ENCODE peak calls at places on chromosomes 13 and 19, in six cellular contexts. One of them, this sample, is unnamed.

GRCh38 chr13:107364658-107365057 is 796.7 kb upstream of the ARGLU1 start:
- DNase-seq in lung microvascular endothelial cell: no peak
- DNase-seq in effector CD4-positive, alpha-beta T cell: no peak
- DNase-seq in stimulated activated CD8-positive, alpha-beta memory T cell treated with anti-CD3 and anti-CD28 coated beads, Interleukin-4, amount 100 ng/mL, for 1 hour: no peak
- DNase-seq in stimulated activated CD4-positive, alpha-beta T cell treated with anti-CD3 and anti-CD28 coated beads, Interleukin-2, amount 100 ng/mL, for 48 hours: no peak
- DNase-seq in HuH-7.5: no peak
- DNase-seq in this sample: no peak

GRCh38 chr19:2266183-2266993 is 10.2 kb upstream of the JSRP1 start:
- DNase-seq in stimulated activated CD8-positive, alpha-beta memory T cell treated with anti-CD3 and anti-CD28 coated beads, Interleukin-4, amount 100 ng/mL, for 1 hour: no peak
- DNase-seq in effector CD4-positive, alpha-beta T cell: no peak
- DNase-seq in HuH-7.5: no peak
- DNase-seq in lung microvascular endothelial cell: peak; percentile 65
- DNase-seq in stimulated activated CD4-positive, alpha-beta T cell treated with anti-CD3 and anti-CD28 coated beads, Interleukin-2, amount 100 ng/mL, for 48 hours: no peak
- DNase-seq in this sample: no peak

GRCh38 chr19:33239223-33239975 is 13.7 kb upstream of the SLC7A10 start:
- DNase-seq in stimulated activated CD8-positive, alpha-beta memory T cell treated with anti-CD3 and anti-CD28 coated beads, Interleukin-4, amount 100 ng/mL, for 1 hour: no peak
- DNase-seq in HuH-7.5: no peak
- DNase-seq in effector CD4-positive, alpha-beta T cell: no peak
- DNase-seq in stimulated activated CD4-positive, alpha-beta T cell treated with anti-CD3 and anti-CD28 coated beads, Interleukin-2, amount 100 ng/mL, for 48 hours: no peak
- DNase-seq in lung microvascular endothelial cell: no peak
- DNase-seq in this sample: no peak

GRCh38 chr13:20711301-20712044 is 8.0 kb downstream of the IL17D start:
- DNase-seq in lung microvascular endothelial cell: peak; percentile 35
- DNase-seq in effector CD4-positive, alpha-beta T cell: no peak
- DNase-seq in HuH-7.5: no peak
- DNase-seq in stimulated activated CD4-positive, alpha-beta T cell treated with anti-CD3 and anti-CD28 coated beads, Interleukin-2, amount 100 ng/mL, for 48 hours: no peak
- DNase-seq in stimulated activated CD8-positive, alpha-beta memory T cell treated with anti-CD3 and anti-CD28 coated beads, Interleukin-4, amount 100 ng/mL, for 1 hour: no peak
- DNase-seq in this sample: no peak

GRCh38 chr13:33639158-33639557 is 178.8 kb upstream of the RFC3 start:
- DNase-seq in lung microvascular endothelial cell: no peak
- DNase-seq in HuH-7.5: no peak
- DNase-seq in effector CD4-positive, alpha-beta T cell: no peak
- DNase-seq in stimulated activated CD8-positive, alpha-beta memory T cell treated with anti-CD3 and anti-CD28 coated beads, Interleukin-4, amount 100 ng/mL, for 1 hour: no peak
- DNase-seq in stimulated activated CD4-positive, alpha-beta T cell treated with anti-CD3 and anti-CD28 coated beads, Interleukin-2, amount 100 ng/mL, for 48 hours: no peak
- DNase-seq in this sample: no peak

GRCh38 chr13:105814219-105814901 is 721.1 kb downstream of the EFNB2 start:
- DNase-seq in HuH-7.5: no peak
- DNase-seq in stimulated activated CD4-positive, alpha-beta T cell treated with anti-CD3 and anti-CD28 coated beads, Interleukin-2, amount 100 ng/mL, for 48 hours: no peak
- DNase-seq in effector CD4-positive, alpha-beta T cell: no peak
- DNase-seq in lung microvascular endothelial cell: no peak
- DNase-seq in stimulated activated CD8-positive, alpha-beta memory T cell treated with anti-CD3 and anti-CD28 coated beads, Interleukin-4, amount 100 ng/mL, for 1 hour: no peak
- DNase-seq in this sample: no peak

GRCh38 chr19:51503428-51503827 is 1.8 kb upstream of the SIGLEC12 start:
- DNase-seq in effector CD4-positive, alpha-beta T cell: no peak
- DNase-seq in lung microvascular endothelial cell: no peak
- DNase-seq in HuH-7.5: no peak
- DNase-seq in stimulated activated CD8-positive, alpha-beta memory T cell treated with anti-CD3 and anti-CD28 coated beads, Interleukin-4, amount 100 ng/mL, for 1 hour: no peak
- DNase-seq in stimulated activated CD4-positive, alpha-beta T cell treated with anti-CD3 and anti-CD28 coated beads, Interleukin-2, amount 100 ng/mL, for 48 hours: no peak
- DNase-seq in this sample: no peak

GRCh38 chr13:106536244-106537034 is 977 bp upstream of the EFNB2 start:
- DNase-seq in lung microvascular endothelial cell: peak; percentile 94
- DNase-seq in HuH-7.5: peak; percentile 80
- DNase-seq in effector CD4-positive, alpha-beta T cell: peak; percentile 90
- DNase-seq in stimulated activated CD4-positive, alpha-beta T cell treated with anti-CD3 and anti-CD28 coated beads, Interleukin-2, amount 100 ng/mL, for 48 hours: peak; percentile 90
- DNase-seq in stimulated activated CD8-positive, alpha-beta memory T cell treated with anti-CD3 and anti-CD28 coated beads, Interleukin-4, amount 100 ng/mL, for 1 hour: peak; percentile 82
- DNase-seq in this sample: peak; percentile 83

GRCh38 chr19:5397804-5398692 is 57.2 kb upstream of the ZNRF4 start:
- DNase-seq in lung microvascular endothelial cell: peak; percentile 27
- DNase-seq in stimulated activated CD4-positive, alpha-beta T cell treated with anti-CD3 and anti-CD28 coated beads, Interleukin-2, amount 100 ng/mL, for 48 hours: no peak
- DNase-seq in effector CD4-positive, alpha-beta T cell: no peak
- DNase-seq in HuH-7.5: peak; percentile 35
- DNase-seq in stimulated activated CD8-positive, alpha-beta memory T cell treated with anti-CD3 and anti-CD28 coated beads, Interleukin-4, amount 100 ng/mL, for 1 hour: no peak
- DNase-seq in this sample: peak; percentile 29

GRCh38 chr13:35789335-35790166 is 313.1 kb upstream of the MAB21L1 start:
- DNase-seq in HuH-7.5: no peak
- DNase-seq in stimulated activated CD4-positive, alpha-beta T cell treated with anti-CD3 and anti-CD28 coated beads, Interleukin-2, amount 100 ng/mL, for 48 hours: no peak
- DNase-seq in effector CD4-positive, alpha-beta T cell: no peak
- DNase-seq in lung microvascular endothelial cell: peak; percentile 59
- DNase-seq in stimulated activated CD8-positive, alpha-beta memory T cell treated with anti-CD3 and anti-CD28 coated beads, Interleukin-4, amount 100 ng/mL, for 1 hour: no peak
- DNase-seq in this sample: peak; percentile 34

GRCh38 chr19:41449079-41449864 is 6.3 kb downstream of the ERICH4 start:
- DNase-seq in lung microvascular endothelial cell: peak; percentile 83
- DNase-seq in HuH-7.5: peak; percentile 85
- DNase-seq in stimulated activated CD8-positive, alpha-beta memory T cell treated with anti-CD3 and anti-CD28 coated beads, Interleukin-4, amount 100 ng/mL, for 1 hour: peak; percentile 39
- DNase-seq in effector CD4-positive, alpha-beta T cell: peak; percentile 64
- DNase-seq in stimulated activated CD4-positive, alpha-beta T cell treated with anti-CD3 and anti-CD28 coated beads, Interleukin-2, amount 100 ng/mL, for 48 hours: peak; percentile 76
- DNase-seq in this sample: peak; percentile 69

GRCh38 chr13:112032186-112032835 is 34.6 kb upstream of the SOX1 start:
- DNase-seq in stimulated activated CD4-positive, alpha-beta T cell treated with anti-CD3 and anti-CD28 coated beads, Interleukin-2, amount 100 ng/mL, for 48 hours: no peak
- DNase-seq in lung microvascular endothelial cell: no peak
- DNase-seq in effector CD4-positive, alpha-beta T cell: no peak
- DNase-seq in HuH-7.5: no peak
- DNase-seq in stimulated activated CD8-positive, alpha-beta memory T cell treated with anti-CD3 and anti-CD28 coated beads, Interleukin-4, amount 100 ng/mL, for 1 hour: no peak
- DNase-seq in this sample: no peak

GRCh38 chr13:114054269-114054668 is 78.2 kb downstream of the RASA3 start:
- DNase-seq in lung microvascular endothelial cell: no peak
- DNase-seq in effector CD4-positive, alpha-beta T cell: no peak
- DNase-seq in HuH-7.5: no peak
- DNase-seq in stimulated activated CD8-positive, alpha-beta memory T cell treated with anti-CD3 and anti-CD28 coated beads, Interleukin-4, amount 100 ng/mL, for 1 hour: no peak
- DNase-seq in stimulated activated CD4-positive, alpha-beta T cell treated with anti-CD3 and anti-CD28 coated beads, Interleukin-2, amount 100 ng/mL, for 48 hours: no peak
- DNase-seq in this sample: no peak

GRCh38 chr13:39770514-39770913 is 115.1 kb downstream of the COG6 start:
- DNase-seq in stimulated activated CD8-positive, alpha-beta memory T cell treated with anti-CD3 and anti-CD28 coated beads, Interleukin-4, amount 100 ng/mL, for 1 hour: no peak
- DNase-seq in effector CD4-positive, alpha-beta T cell: no peak
- DNase-seq in lung microvascular endothelial cell: peak; percentile 46
- DNase-seq in stimulated activated CD4-positive, alpha-beta T cell treated with anti-CD3 and anti-CD28 coated beads, Interleukin-2, amount 100 ng/mL, for 48 hours: no peak
- DNase-seq in HuH-7.5: no peak
- DNase-seq in this sample: no peak

GRCh38 chr19:41792513-41793413 is 3.6 kb upstream of the CEACAM3 start:
- DNase-seq in stimulated activated CD8-positive, alpha-beta memory T cell treated with anti-CD3 and anti-CD28 coated beads, Interleukin-4, amount 100 ng/mL, for 1 hour: no peak
- DNase-seq in lung microvascular endothelial cell: peak; percentile 74
- DNase-seq in effector CD4-positive, alpha-beta T cell: peak; percentile 28
- DNase-seq in HuH-7.5: peak; percentile 40
- DNase-seq in stimulated activated CD4-positive, alpha-beta T cell treated with anti-CD3 and anti-CD28 coated beads, Interleukin-2, amount 100 ng/mL, for 48 hours: peak; percentile 67
- DNase-seq in this sample: peak; percentile 16

GRCh38 chr19:47369923-47370625 is 21.0 kb downstream of the DHX34 start:
- DNase-seq in lung microvascular endothelial cell: no peak
- DNase-seq in stimulated activated CD4-positive, alpha-beta T cell treated with anti-CD3 and anti-CD28 coated beads, Interleukin-2, amount 100 ng/mL, for 48 hours: no peak
- DNase-seq in effector CD4-positive, alpha-beta T cell: no peak
- DNase-seq in HuH-7.5: no peak
- DNase-seq in stimulated activated CD8-positive, alpha-beta memory T cell treated with anti-CD3 and anti-CD28 coated beads, Interleukin-4, amount 100 ng/mL, for 1 hour: no peak
- DNase-seq in this sample: no peak

GRCh38 chr19:49589391-49589790 is 1.6 kb upstream of the PRR12 start:
- DNase-seq in lung microvascular endothelial cell: no peak
- DNase-seq in HuH-7.5: no peak
- DNase-seq in stimulated activated CD4-positive, alpha-beta T cell treated with anti-CD3 and anti-CD28 coated beads, Interleukin-2, amount 100 ng/mL, for 48 hours: no peak
- DNase-seq in effector CD4-positive, alpha-beta T cell: no peak
- DNase-seq in stimulated activated CD8-positive, alpha-beta memory T cell treated with anti-CD3 and anti-CD28 coated beads, Interleukin-4, amount 100 ng/mL, for 1 hour: no peak
- DNase-seq in this sample: no peak

GRCh38 chr13:28819748-28820098 is 416 bp upstream of the MTUS2 start:
- DNase-seq in stimulated activated CD4-positive, alpha-beta T cell treated with anti-CD3 and anti-CD28 coated beads, Interleukin-2, amount 100 ng/mL, for 48 hours: peak; percentile 60
- DNase-seq in effector CD4-positive, alpha-beta T cell: no peak
- DNase-seq in HuH-7.5: peak; percentile 71
- DNase-seq in lung microvascular endothelial cell: peak; percentile 69
- DNase-seq in stimulated activated CD8-positive, alpha-beta memory T cell treated with anti-CD3 and anti-CD28 coated beads, Interleukin-4, amount 100 ng/mL, for 1 hour: no peak
- DNase-seq in this sample: peak; percentile 41

GRCh38 chr13:102293723-102294122 is 108.1 kb downstream of the FGF14 start:
- DNase-seq in stimulated activated CD4-positive, alpha-beta T cell treated with anti-CD3 and anti-CD28 coated beads, Interleukin-2, amount 100 ng/mL, for 48 hours: no peak
- DNase-seq in lung microvascular endothelial cell: no peak
- DNase-seq in stimulated activated CD8-positive, alpha-beta memory T cell treated with anti-CD3 and anti-CD28 coated beads, Interleukin-4, amount 100 ng/mL, for 1 hour: no peak
- DNase-seq in effector CD4-positive, alpha-beta T cell: no peak
- DNase-seq in HuH-7.5: no peak
- DNase-seq in this sample: no peak

GRCh38 chr13:27551563-27551962 is 68.8 kb downstream of the LNX2 start:
- DNase-seq in stimulated activated CD4-positive, alpha-beta T cell treated with anti-CD3 and anti-CD28 coated beads, Interleukin-2, amount 100 ng/mL, for 48 hours: no peak
- DNase-seq in lung microvascular endothelial cell: no peak
- DNase-seq in effector CD4-positive, alpha-beta T cell: no peak
- DNase-seq in HuH-7.5: no peak
- DNase-seq in stimulated activated CD8-positive, alpha-beta memory T cell treated with anti-CD3 and anti-CD28 coated beads, Interleukin-4, amount 100 ng/mL, for 1 hour: no peak
- DNase-seq in this sample: no peak

GRCh38 chr19:18507727-18508440 is 14.0 kb downstream of the ELL start:
- DNase-seq in lung microvascular endothelial cell: peak; percentile 56
- DNase-seq in stimulated activated CD8-positive, alpha-beta memory T cell treated with anti-CD3 and anti-CD28 coated beads, Interleukin-4, amount 100 ng/mL, for 1 hour: no peak
- DNase-seq in HuH-7.5: peak; percentile 67
- DNase-seq in effector CD4-positive, alpha-beta T cell: no peak
- DNase-seq in stimulated activated CD4-positive, alpha-beta T cell treated with anti-CD3 and anti-CD28 coated beads, Interleukin-2, amount 100 ng/mL, for 48 hours: no peak
- DNase-seq in this sample: no peak

GRCh38 chr13:99972190-99972731 is 694 bp upstream of the ZIC5 start:
- DNase-seq in lung microvascular endothelial cell: no peak
- DNase-seq in stimulated activated CD4-positive, alpha-beta T cell treated with anti-CD3 and anti-CD28 coated beads, Interleukin-2, amount 100 ng/mL, for 48 hours: no peak
- DNase-seq in stimulated activated CD8-positive, alpha-beta memory T cell treated with anti-CD3 and anti-CD28 coated beads, Interleukin-4, amount 100 ng/mL, for 1 hour: no peak
- DNase-seq in HuH-7.5: no peak
- DNase-seq in effector CD4-positive, alpha-beta T cell: no peak
- DNase-seq in this sample: no peak

GRCh38 chr13:80665792-80666333 is 324.9 kb upstream of the SPRY2 start:
- DNase-seq in lung microvascular endothelial cell: no peak
- DNase-seq in effector CD4-positive, alpha-beta T cell: no peak
- DNase-seq in stimulated activated CD4-positive, alpha-beta T cell treated with anti-CD3 and anti-CD28 coated beads, Interleukin-2, amount 100 ng/mL, for 48 hours: no peak
- DNase-seq in HuH-7.5: no peak
- DNase-seq in stimulated activated CD8-positive, alpha-beta memory T cell treated with anti-CD3 and anti-CD28 coated beads, Interleukin-4, amount 100 ng/mL, for 1 hour: no peak
- DNase-seq in this sample: no peak

GRCh38 chr13:80562423-80562822 is 221.5 kb upstream of the SPRY2 start:
- DNase-seq in effector CD4-positive, alpha-beta T cell: no peak
- DNase-seq in stimulated activated CD8-positive, alpha-beta memory T cell treated with anti-CD3 and anti-CD28 coated beads, Interleukin-4, amount 100 ng/mL, for 1 hour: no peak
- DNase-seq in lung microvascular endothelial cell: peak; percentile 7
- DNase-seq in stimulated activated CD4-positive, alpha-beta T cell treated with anti-CD3 and anti-CD28 coated beads, Interleukin-2, amount 100 ng/mL, for 48 hours: no peak
- DNase-seq in HuH-7.5: no peak
- DNase-seq in this sample: no peak

GRCh38 chr13:49629196-49629938 is 1.1 kb downstream of the ARL11 start:
- DNase-seq in stimulated activated CD8-positive, alpha-beta memory T cell treated with anti-CD3 and anti-CD28 coated beads, Interleukin-4, amount 100 ng/mL, for 1 hour: no peak
- DNase-seq in stimulated activated CD4-positive, alpha-beta T cell treated with anti-CD3 and anti-CD28 coated beads, Interleukin-2, amount 100 ng/mL, for 48 hours: no peak
- DNase-seq in effector CD4-positive, alpha-beta T cell: no peak
- DNase-seq in lung microvascular endothelial cell: peak; percentile 43
- DNase-seq in HuH-7.5: no peak
- DNase-seq in this sample: no peak

This sample was measured in NCI-H146.